ENCODE peak calls at places on chromosomes 12 and 14, in seven cellular contexts. K is IMR-90, S is neuronal stem cell, Z is H9, F is H1, A is mesendoderm, H is trophoblast cell. G is an unnamed sample.

GRCh38 chr12:67676624-67677023 is 28.1 kb downstream of the DYRK2 start:
- DNase-seq in K (peak), S (no peak), Z (no peak), F (no peak), A (no peak), H (no peak), G (no peak)

GRCh38 chr14:64937176-64937820 is 5.2 kb downstream of the GPX2 start:
- DNase-seq in K (peak), S (no peak), Z (no peak), F (no peak), A (no peak), H (no peak), G (no peak)

GRCh38 chr12:103495783-103496456 is at the start of gene C12orf42:
- DNase-seq in K (no peak), S (peak), Z (peak), F (no peak), A (peak), H (no peak), G (peak)

GRCh38 chr14:38171197-38171596 is 36.5 kb upstream of the SSTR1 start:
- DNase-seq in K (peak), S (no peak), Z (no peak), F (no peak), A (no peak), H (no peak), G (no peak)

GRCh38 chr12:88546851-88547250 is 33.4 kb downstream of the KITLG start:
- DNase-seq in K (peak), S (no peak), Z (no peak), F (no peak), A (no peak), H (no peak), G (no peak)

GRCh38 chr12:123431951-123432886 is 4.3 kb downstream of the RILPL2 start:
- DNase-seq in K (no peak), S (no peak), Z (no peak), F (no peak), A (no peak), H (peak), G (no peak)

GRCh38 chr12:122990561-122990960 is 10.1 kb downstream of the ARL6IP4 start:
- DNase-seq in K (no peak), S (no peak), Z (no peak), F (no peak), A (no peak), H (no peak), G (no peak)

GRCh38 chr14:97277711-97278110 is 480.5 kb downstream of the VRK1 start:
- DNase-seq in K (no peak), S (peak), Z (peak), F (no peak), A (peak), H (no peak), G (no peak)

GRCh38 chr14:23095196-23096108 is at the start of gene C14orf119:
- DNase-seq in K (peak), S (peak), Z (peak), F (peak), A (peak), H (peak), G (peak)

GRCh38 chr12:48105867-48106563 is at the start of gene SENP1:
- DNase-seq in K (peak), S (peak), Z (peak), F (peak), A (peak), H (peak), G (peak)

GRCh38 chr14:39218171-39218769 is 15.4 kb upstream of the MIA2 start:
- DNase-seq in K (peak), S (no peak), Z (no peak), F (no peak), A (no peak), H (no peak), G (no peak)

GRCh38 chr12:7498832-7499231 is 4.7 kb downstream of the CD163 start:
- DNase-seq in K (peak), S (no peak), Z (no peak), F (no peak), A (peak), H (no peak), G (peak)

GRCh38 chr12:100267603-100268281 is 765 bp downstream of the SCYL2 start:
- DNase-seq in K (peak), S (peak), Z (no peak), F (no peak), A (peak), H (peak), G (peak)

GRCh38 chr14:99615497-99616245 is 11.7 kb upstream of the CCDC85C start:
- DNase-seq in K (no peak), S (no peak), Z (no peak), F (no peak), A (no peak), H (no peak), G (no peak)

GRCh38 chr14:36820901-36821300 is 159.2 kb downstream of the PAX9 start:
- DNase-seq in K (no peak), S (no peak), Z (no peak), F (no peak), A (no peak), H (no peak), G (no peak)

GRCh38 chr12:5648692-5649338 is 216.9 kb downstream of the NTF3 start:
- DNase-seq in K (peak), S (peak), Z (peak), F (peak), A (peak), H (no peak), G (peak)

GRCh38 chr12:121990692-121991603 is 30.7 kb upstream of the BCL7A start:
- DNase-seq in K (peak), S (no peak), Z (no peak), F (no peak), A (no peak), H (no peak), G (no peak)

GRCh38 chr12:93109794-93110203 is 180.7 kb upstream of the EEA1 start:
- DNase-seq in K (no peak), S (no peak), Z (no peak), F (no peak), A (no peak), H (no peak), G (peak)

GRCh38 chr14:44963775-44964380 is 1.9 kb downstream of the TOGARAM1 start:
- DNase-seq in K (no peak), S (no peak), Z (no peak), F (no peak), A (peak), H (no peak), G (no peak)

GRCh38 chr12:46160081-46160980 is 108.5 kb downstream of the SLC38A1 start:
- DNase-seq in K (peak), S (no peak), Z (no peak), F (no peak), A (no peak), H (peak), G (peak)

GRCh38 chr12:42807766-42808165 is 218.2 kb upstream of the PRICKLE1 start:
- DNase-seq in K (no peak), S (no peak), Z (no peak), F (no peak), A (peak), H (no peak), G (no peak)

GRCh38 chr12:24756479-24757024 is 192.3 kb downstream of the BCAT1 start:
- DNase-seq in K (peak), S (no peak), Z (no peak), F (no peak), A (no peak), H (no peak), G (no peak)

GRCh38 chr12:5267603-5268423 is 164.1 kb upstream of the NTF3 start:
- DNase-seq in K (peak), S (no peak), Z (no peak), F (no peak), A (peak), H (no peak), G (no peak)

GRCh38 chr12:109131522-109132050 is 15.2 kb downstream of the ACACB start:
- DNase-seq in K (no peak), S (no peak), Z (no peak), F (no peak), A (no peak), H (no peak), G (no peak)

GRCh38 chr14:77228056-77228455 is 43.0 kb downstream of the NGB start:
- DNase-seq in K (no peak), S (no peak), Z (no peak), F (no peak), A (peak), H (no peak), G (no peak)

GRCh38 chr14:95164506-95164905 is 7.2 kb upstream of the DICER1 start:
- DNase-seq in K (no peak), S (no peak), Z (no peak), F (no peak), A (no peak), H (no peak), G (no peak)

GRCh38 chr14:58768977-58769376 is 131.2 kb downstream of the DACT1 start:
- DNase-seq in K (no peak), S (no peak), Z (peak), F (peak), A (peak), H (no peak), G (no peak)

DNA sequence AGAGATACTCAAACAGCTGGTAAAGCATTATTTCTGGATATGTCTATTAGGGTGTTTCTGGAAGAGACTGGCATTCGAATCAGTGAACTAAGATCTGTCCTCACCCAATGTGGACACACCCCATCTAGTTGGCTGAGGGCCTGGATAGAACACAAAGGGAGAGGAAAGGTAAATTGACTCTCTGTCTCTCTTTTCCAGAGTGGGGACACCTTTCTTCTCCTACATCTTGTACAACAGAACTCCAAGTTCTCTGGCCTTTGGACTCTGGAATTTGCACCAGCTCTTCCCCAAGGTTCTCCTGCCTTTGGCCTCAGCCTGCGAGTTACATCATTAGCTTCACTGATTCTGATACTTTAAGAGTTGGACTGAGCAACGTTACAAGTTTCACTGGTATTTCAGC is 1253.9 kb downstream of the SLC16A7 start:
- DNase-seq in K (no peak), S (no peak), Z (no peak), F (no peak), A (no peak), H (no peak), G (no peak)
- H2BK5ac ChIP-seq in K (no peak), S (no peak), Z (no peak), F (no peak), A (no peak), H (no peak), G (no peak)

GRCh38 chr12:104638218-104638617 is 181.5 kb downstream of the CHST11 start:
- DNase-seq in K (no peak), S (no peak), Z (no peak), F (no peak), A (no peak), H (no peak), G (no peak)
- H2BK5ac ChIP-seq in K (no peak), S (no peak), Z (no peak), F (no peak), A (no peak), H (no peak), G (no peak)

DNA sequence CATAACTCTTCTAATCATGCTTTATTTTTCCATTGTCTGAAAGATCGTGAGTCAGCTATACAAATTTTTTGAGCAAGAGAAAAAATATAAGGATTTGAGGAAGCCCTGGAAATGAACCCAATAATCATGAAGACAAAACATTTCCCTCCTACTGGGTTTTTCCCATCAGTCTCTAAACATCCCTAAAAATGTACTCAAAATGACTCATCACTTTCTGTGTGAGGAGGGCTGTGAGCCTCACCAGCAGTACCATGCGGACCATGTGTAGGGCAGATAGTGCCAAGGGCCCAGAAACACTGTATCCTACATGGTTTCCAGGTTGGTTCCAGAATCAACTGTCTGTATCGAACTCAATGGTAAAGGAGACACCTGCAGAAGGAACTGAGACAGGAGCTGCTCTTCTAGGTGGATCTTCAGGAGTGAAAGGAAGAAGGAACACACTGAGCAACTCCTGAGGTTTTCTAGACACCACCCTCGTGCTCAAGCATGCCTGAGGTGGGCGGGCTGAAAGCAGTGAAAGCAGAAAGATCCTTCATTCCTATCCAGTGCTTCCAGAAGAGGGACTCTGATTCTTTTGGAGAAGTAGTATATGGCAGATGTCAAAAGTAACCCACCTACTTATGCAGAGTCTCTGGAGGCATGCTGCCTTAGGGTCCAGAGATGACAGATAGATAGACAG is 48.6 kb upstream of the RHOJ start:
- DNase-seq in K (peak), S (no peak), Z (no peak), F (no peak), A (no peak), H (peak), G (no peak)
- H2BK5ac ChIP-seq in K (no peak), S (no peak), Z (no peak), F (no peak), A (no peak), H (no peak), G (no peak)

GRCh38 chr14:101559624-101560533 is 1.4 kb upstream of the DIO3 start:
- DNase-seq in K (peak), S (no peak), Z (peak), F (no peak), A (peak), H (no peak), G (no peak)
- H2BK5ac ChIP-seq in K (no peak), S (peak), Z (no peak), F (no peak), A (no peak), H (no peak), G (no peak)

G was measured in mesenchymal stem cell.